ENCODE peak calls at places on chromosomes 16 and 17, in four cellular contexts. L is H9, J is mucosa of descending colon, H is osteocyte. G is an unnamed sample.

GRCh38 chr16:1494711-1495110 is 1.6 kb downstream of the TELO2 start:
- DNase-seq in L (no peak), J (peak), H (peak), G (no peak)

GRCh38 chr16:15690296-15690695 is 40.3 kb downstream of the NDE1 start:
- DNase-seq in L (no peak), J (no peak), H (no peak), G (no peak)

GRCh38 chr16:5001571-5001970 is 32.2 kb downstream of the NAGPA start:
- DNase-seq in L (no peak), J (no peak), H (no peak), G (no peak)

GRCh38 chr17:64614266-64615011 is 47.7 kb downstream of the SMURF2 start:
- DNase-seq in L (no peak), J (no peak), H (no peak), G (no peak)

GRCh38 chr16:50270510-50271147 is 4.3 kb downstream of the ADCY7 start:
- DNase-seq in L (no peak), J (peak), H (no peak), G (no peak)

GRCh38 chr17:34720760-34721159 is 141.4 kb downstream of the TMEM132E start:
- DNase-seq in L (no peak), J (no peak), H (no peak), G (no peak)

GRCh38 chr16:83791916-83792315 is 15.9 kb upstream of the HSBP1 start:
- DNase-seq in L (no peak), J (no peak), H (no peak), G (no peak)

GRCh38 chr17:80024206-80024972 is 11.3 kb downstream of the TBC1D16 start:
- DNase-seq in L (no peak), J (no peak), H (no peak), G (no peak)

GRCh38 chr17:78819402-78819801 is 21.2 kb downstream of the USP36 start:
- DNase-seq in L (no peak), J (no peak), H (no peak), G (no peak)

GRCh38 chr17:78817123-78817522 is 23.5 kb downstream of the USP36 start:
- DNase-seq in L (no peak), J (no peak), H (no peak), G (no peak)

GRCh38 chr17:78820122-78820792 is 20.4 kb downstream of the USP36 start:
- DNase-seq in L (no peak), J (no peak), H (no peak), G (no peak)

GRCh38 chr17:78818152-78818846 is 22.3 kb downstream of the USP36 start:
- DNase-seq in L (no peak), J (no peak), H (no peak), G (no peak)

GRCh38 chr17:78818932-78819331 is 21.7 kb downstream of the USP36 start:
- DNase-seq in L (no peak), J (no peak), H (no peak), G (no peak)
- TF ChIP-seq CTCF in L (no peak), J (no peak), H (no peak), G (no peak)

DNA sequence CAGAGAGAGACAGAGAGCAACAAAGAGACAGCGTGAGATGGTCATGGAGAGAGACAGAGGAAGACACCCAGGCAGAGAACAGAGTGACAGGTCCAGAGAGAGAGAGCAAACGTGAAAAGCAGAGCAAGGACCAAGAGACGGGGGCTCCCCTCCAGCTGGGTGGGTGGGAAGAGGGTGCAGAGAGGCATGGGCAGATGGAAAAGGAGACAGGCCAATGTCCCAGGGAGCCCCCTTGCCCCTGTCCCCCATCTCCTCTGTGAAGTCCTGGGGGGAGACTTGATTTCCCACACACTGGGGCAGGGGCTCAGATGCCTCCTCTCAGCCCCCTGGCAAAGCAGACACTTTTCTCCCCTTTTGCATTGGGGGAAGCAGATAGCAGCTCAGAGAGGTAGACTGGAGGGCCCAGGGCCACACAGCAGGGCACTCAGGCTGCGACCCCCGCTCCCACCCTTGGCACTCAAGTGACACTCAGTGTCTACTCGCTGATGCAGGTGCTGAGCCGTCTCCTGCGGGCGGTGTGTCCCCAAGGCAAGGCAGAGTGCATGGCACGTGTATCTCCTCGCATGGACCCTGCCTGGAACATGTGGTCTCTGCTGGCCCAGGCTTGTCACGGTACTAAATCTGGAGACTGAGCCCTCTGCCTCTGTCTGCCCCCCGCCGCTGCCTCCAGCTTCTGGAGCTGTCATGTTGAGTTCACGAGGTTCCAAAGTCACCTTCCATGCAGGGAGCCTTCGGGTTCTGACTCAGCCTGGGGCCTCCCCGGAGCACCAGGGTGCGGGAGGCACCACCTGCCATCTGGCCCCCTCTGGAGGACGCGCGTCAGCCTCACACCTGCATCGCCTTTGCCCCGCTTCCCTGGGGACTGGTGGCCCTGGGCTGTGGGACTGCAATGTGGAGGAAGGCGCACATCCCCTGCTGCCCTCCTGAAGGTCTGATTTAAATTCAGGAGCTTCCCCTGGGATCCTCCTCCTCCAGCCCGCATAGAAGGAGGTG is 215.9 kb upstream of the GSE1 start:
- DNase-seq in L (peak), J (peak), H (no peak), G (no peak)
- TF ChIP-seq CTCF in L (no peak), J (no peak), H (no peak), G (no peak)

GRCh38 chr17:44942456-44942855 is 5.1 kb downstream of the KIF18B start:
- DNase-seq in L (no peak), J (no peak), H (no peak), G (no peak)

GRCh38 chr17:44948315-44948795 is 782 bp upstream of the KIF18B start:
- DNase-seq in L (no peak), J (no peak), H (no peak), G (no peak)

GRCh38 chr17:44941712-44942331 is 5.8 kb downstream of the KIF18B start:
- DNase-seq in L (peak), J (no peak), H (no peak), G (no peak)

GRCh38 chr17:44952946-44953475 is 5.4 kb upstream of the KIF18B start:
- DNase-seq in L (peak), J (no peak), H (no peak), G (no peak)

DNA sequence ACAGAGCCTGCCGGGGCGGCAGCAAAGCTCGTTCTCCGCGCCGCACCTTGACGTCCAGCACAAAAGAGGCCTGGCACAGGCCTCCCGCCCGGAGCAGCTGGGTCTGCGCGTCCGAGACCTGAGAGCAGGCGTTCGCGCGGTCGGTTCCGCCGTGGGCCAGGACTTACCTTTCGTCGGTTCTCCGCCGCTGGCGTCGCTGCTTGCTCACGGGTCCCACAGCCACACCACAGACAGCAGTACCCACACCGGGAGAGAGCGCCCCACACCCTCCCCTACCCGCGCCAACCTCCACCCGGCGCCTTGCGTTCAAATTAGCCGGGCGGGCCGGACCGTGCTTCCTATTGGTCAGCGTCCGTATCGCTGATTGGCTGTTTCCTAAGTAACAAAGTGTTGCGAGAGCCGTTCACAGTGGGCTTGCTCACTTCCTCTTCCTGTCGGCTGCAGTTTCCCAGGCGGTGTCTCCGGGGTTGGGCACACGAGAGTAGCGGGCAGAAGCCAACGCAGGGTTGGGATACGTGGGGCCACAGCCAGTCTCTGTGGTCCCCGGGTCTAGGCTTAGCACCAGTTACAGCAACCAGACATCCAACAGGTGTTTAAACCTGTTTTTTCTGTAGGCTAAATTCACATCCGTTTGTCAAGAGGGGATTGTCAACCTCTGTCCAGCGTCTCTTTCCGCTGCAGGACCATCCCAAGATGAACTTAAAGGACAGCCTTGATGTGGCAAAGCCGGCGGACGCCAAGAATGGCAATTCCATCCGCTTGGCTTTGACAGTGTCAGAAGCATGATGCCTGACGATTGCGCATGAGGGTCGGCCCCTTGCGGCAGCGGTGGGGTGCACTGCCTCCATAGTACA is at the start of gene KIF18B:
- DNase-seq in L (peak), J (peak), H (peak), G (peak)
- TF ChIP-seq CTCF in L (peak), J (no peak), H (no peak), G (no peak)

DNA sequence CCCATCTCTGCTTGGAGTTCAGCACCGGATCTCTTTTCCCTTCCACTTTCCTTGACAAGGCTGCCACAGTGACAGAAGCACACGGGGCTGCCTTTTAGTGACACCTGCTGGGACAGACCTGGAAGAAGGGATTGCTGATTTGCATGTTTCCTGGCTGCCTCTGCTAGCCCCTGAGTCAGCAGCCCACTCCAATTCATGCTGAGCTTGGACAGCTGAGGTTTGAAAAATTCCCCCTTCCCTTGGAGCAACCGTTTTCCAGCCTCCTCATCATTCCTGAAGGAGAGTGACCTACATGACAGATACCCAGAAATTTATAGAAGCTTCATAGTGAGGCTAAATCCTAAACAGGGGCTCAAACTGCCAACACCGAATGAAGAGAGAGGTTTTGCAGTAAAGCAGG is 18.8 kb upstream of the RBL2 start:
- DNase-seq in L (peak), J (no peak), H (no peak), G (no peak)
- TF ChIP-seq CTCF in L (no peak), J (no peak), H (no peak), G (no peak)

GRCh38 chr17:3962217-3963069 is 1.8 kb downstream of the ATP2A3 start:
- DNase-seq in L (no peak), J (no peak), H (no peak), G (no peak)
- TF ChIP-seq CTCF in L (no peak), J (no peak), H (no peak), G (no peak)

DNA sequence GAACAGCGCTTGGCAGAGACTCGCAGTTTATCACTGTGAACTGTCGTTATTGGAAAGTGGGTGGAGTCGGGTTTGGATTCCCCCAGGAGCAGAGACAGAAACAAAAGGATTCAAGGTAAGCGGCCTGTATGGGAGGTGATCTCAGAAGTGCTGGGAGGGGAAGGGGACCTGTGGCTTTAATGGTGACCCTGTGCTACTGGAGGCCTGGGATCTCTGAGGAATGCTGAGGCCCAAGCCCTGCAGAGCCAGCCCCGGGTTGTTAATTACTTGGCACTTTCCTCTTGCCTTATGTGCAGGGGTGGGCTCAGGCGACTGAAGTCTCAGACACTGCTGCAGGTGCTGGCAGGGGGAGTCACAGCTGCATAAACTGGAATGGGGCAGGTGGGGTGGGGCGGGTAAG is 27.4 kb downstream of the IRF8 start:
- DNase-seq in L (no peak), J (peak), H (no peak), G (no peak)
- TF ChIP-seq CTCF in L (no peak), J (no peak), H (no peak), G (no peak)

GRCh38 chr17:78836420-78837021 is 4.1 kb downstream of the USP36 start:
- DNase-seq in L (no peak), J (no peak), H (no peak), G (no peak)
- TF ChIP-seq CTCF in L (no peak), J (no peak), H (no peak), G (no peak)

DNA sequence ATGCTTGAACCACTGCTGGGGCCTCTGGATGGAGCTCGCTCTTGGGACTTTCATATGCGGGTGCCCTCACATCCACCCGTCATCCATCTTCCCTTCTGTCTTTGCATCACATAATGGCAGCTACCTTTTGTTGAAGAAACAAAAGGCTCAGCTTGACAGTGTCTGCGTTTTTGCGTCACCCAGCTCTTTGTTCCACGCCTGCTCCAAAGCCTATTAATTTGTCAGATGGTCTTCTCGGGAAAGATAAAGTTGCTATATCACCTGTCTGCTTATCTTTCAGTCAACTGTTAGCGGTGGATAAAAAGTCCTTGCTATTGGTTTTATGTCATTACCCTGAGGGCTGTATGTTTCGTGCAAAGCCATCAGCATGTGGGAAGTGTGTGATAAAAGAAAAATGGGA is 18.1 kb upstream of the BCO1 start:
- DNase-seq in L (no peak), J (no peak), H (no peak), G (no peak)
- TF ChIP-seq CTCF in L (no peak), J (no peak), H (no peak), G (no peak)

G was measured in lung.